ENCODE peak calls at places on chromosomes 5 and 9, in six cellular contexts. Z is renal cortical epithelial cell; A is stimulated activated naive CD4-positive, alpha-beta T cell treated with Interleukin-2 at 50 U/mL for 16 hours; F is stimulated activated CD4-positive, alpha-beta T cell treated with anti-CD3 and anti-CD28 coated beads, Interleukin-1b, Interleukin-23, amount 100 ng/mL, for 24 hours; O is amygdala; S is uterus. T is an unnamed sample.

GRCh38 chr5:98624145-98624880 is 149.2 kb upstream of the RGMB start:
- DNase-seq in S (no peak), A (no peak), F (no peak), Z (no peak), O (no peak), T (no peak)

GRCh38 chr5:138844812-138845513 is 30.2 kb downstream of the LRRTM2 start:
- DNase-seq in A (no peak), O (no peak), S (no peak), F (no peak), Z (peak), T (no peak)

GRCh38 chr9:107306308-107306707 is 23.2 kb downstream of the RAD23B start:
- DNase-seq in A (no peak), O (no peak), S (no peak), F (no peak), Z (no peak), T (no peak)

GRCh38 chr9:112334319-112334828 is 955 bp upstream of the PTBP3 start:
- DNase-seq in A (peak), S (no peak), F (no peak), O (no peak), Z (peak), T (no peak)

GRCh38 chr9:111078391-111079038 is 40.2 kb upstream of the LPAR1 start:
- DNase-seq in Z (peak), F (no peak), O (no peak), S (no peak), A (no peak), T (no peak)

GRCh38 chr5:31442253-31442820 is 89.6 kb downstream of the DROSHA start:
- DNase-seq in Z (no peak), S (no peak), A (no peak), F (no peak), O (no peak), T (no peak)

GRCh38 chr5:61333351-61334223 is 1.5 kb downstream of the ZSWIM6 start:
- DNase-seq in S (peak), A (peak), O (no peak), Z (no peak), F (no peak), T (no peak)

GRCh38 chr9:23849379-23849778 is 23.3 kb upstream of the ELAVL2 start:
- DNase-seq in S (no peak), A (no peak), O (no peak), Z (no peak), F (no peak), T (no peak)

GRCh38 chr9:22813520-22813919 is 366.9 kb downstream of the DMRTA1 start:
- DNase-seq in F (no peak), Z (peak), A (no peak), S (no peak), O (no peak), T (no peak)

GRCh38 chr9:34375901-34376595 is 650 bp downstream of the MYORG start:
- DNase-seq in O (no peak), F (no peak), Z (peak), A (peak), S (peak), T (no peak)

GRCh38 chr5:80164799-80165198 is 91.0 kb downstream of the SERINC5 start:
- DNase-seq in A (no peak), Z (no peak), F (no peak), S (no peak), O (no peak), T (no peak)

GRCh38 chr5:83583859-83584258 is 112.3 kb downstream of the VCAN start:
- DNase-seq in S (no peak), Z (peak), A (no peak), O (no peak), F (no peak), T (no peak)

GRCh38 chr9:86902606-86903460 is 44.5 kb downstream of the GAS1 start:
- DNase-seq in F (no peak), A (no peak), S (peak), Z (peak), O (no peak), T (no peak)

GRCh38 chr5:37886207-37886905 is 46.5 kb upstream of the GDNF start:
- DNase-seq in S (no peak), O (no peak), F (no peak), A (no peak), Z (no peak), T (no peak)

GRCh38 chr5:90477073-90477472 is 2.4 kb downstream of the POLR3G start:
- DNase-seq in O (no peak), A (no peak), Z (no peak), S (no peak), F (no peak), T (no peak)

GRCh38 chr9:87889065-87889881 is 6.6 kb downstream of the SPATA31E1 start:
- DNase-seq in A (no peak), Z (no peak), F (no peak), S (no peak), O (no peak), T (no peak)

GRCh38 chr5:67619235-67619634 is 422.6 kb upstream of the CD180 start:
- DNase-seq in F (no peak), S (no peak), Z (no peak), O (no peak), A (no peak), T (no peak)

GRCh38 chr9:136426787-136427186 is 12.9 kb downstream of the INPP5E start:
- DNase-seq in O (no peak), S (peak), Z (no peak), A (no peak), F (no peak), T (no peak)

GRCh38 chr5:68214472-68215207 is 916 bp upstream of the PIK3R1 start:
- DNase-seq in A (peak), Z (no peak), S (no peak), O (no peak), F (peak), T (peak)

GRCh38 chr9:131728961-131729360 is 10.9 kb downstream of the RAPGEF1 start:
- DNase-seq in A (peak), O (no peak), Z (no peak), F (no peak), S (no peak), T (no peak)

GRCh38 chr5:131163315-131164119 is 1.5 kb downstream of the HINT1 start:
- DNase-seq in Z (peak), O (no peak), F (no peak), A (no peak), S (no peak), T (no peak)

GRCh38 chr9:33913541-33913940 is 96.6 kb downstream of the UBE2R2 start:
- DNase-seq in A (no peak), O (no peak), S (no peak), F (no peak), Z (no peak), T (no peak)

GRCh38 chr5:32138839-32139493 is 35.2 kb downstream of the GOLPH3 start:
- DNase-seq in S (no peak), Z (no peak), O (no peak), F (peak), A (peak), T (no peak)

GRCh38 chr5:114174131-114174530 is 187.7 kb upstream of the KCNN2 start:
- DNase-seq in A (no peak), O (no peak), Z (no peak), S (no peak), F (no peak), T (no peak)

GRCh38 chr5:159249158-159249557 is 13.9 kb upstream of the UBLCP1 start:
- DNase-seq in Z (no peak), S (no peak), O (no peak), F (no peak), A (no peak), T (no peak)

GRCh38 chr9:125126019-125126746 is 17.1 kb downstream of the SCAI start:
- DNase-seq in F (peak), A (peak), Z (peak), O (peak), S (peak), T (peak)

GRCh38 chr5:155004138-155004744 is 9.3 kb upstream of the KIF4B start:
- DNase-seq in Z (no peak), O (no peak), A (peak), F (no peak), S (no peak), T (no peak)

GRCh38 chr5:148938535-148938907 is 112.1 kb downstream of the ADRB2 start:
- DNase-seq in S (no peak), O (no peak), F (no peak), Z (no peak), A (no peak), T (no peak)

GRCh38 chr5:34848230-34848629 is 9.3 kb downstream of the TTC23L start:
- DNase-seq in O (no peak), F (no peak), Z (no peak), A (no peak), S (no peak), T (no peak)

GRCh38 chr5:17257705-17258273 is 40.4 kb downstream of the BASP1 start:
- DNase-seq in A (no peak), S (no peak), F (no peak), O (no peak), Z (peak), T (no peak)

GRCh38 chr9:36893148-36893547 is 140.9 kb downstream of the PAX5 start:
- DNase-seq in Z (no peak), F (no peak), A (no peak), S (no peak), O (peak), T (peak)

GRCh38 chr5:1204693-1205242 is 3.4 kb downstream of the SLC6A19 start:
- DNase-seq in A (no peak), Z (peak), F (no peak), S (no peak), O (no peak), T (no peak)

GRCh38 chr9:133470427-133470924 is 8.4 kb downstream of the SLC2A6 start:
- DNase-seq in O (no peak), A (no peak), Z (no peak), S (no peak), F (no peak), T (no peak)